ENCODE peak calls at places on chromosomes 4 and X, in four cellular contexts. Y is IMR-90, G is PC-3, I is HCT116. O is an unnamed sample. For H4K20me1, the result is how much of the 10 kb centered on the place peaks cover.

GRCh38 chr4:47763279-47763678 is 74.6 kb downstream of the CORIN start:
- DNase-seq in Y (no peak), G (no peak), I (no peak), O (no peak)

GRCh38 chrX:46376246-46376885 is 168.9 kb downstream of the ZNF674 start:
- DNase-seq in Y (peak), G (peak), I (peak), O (no peak)

GRCh38 chr4:39976945-39977488 is 694 bp downstream of the PDS5A start:
- DNase-seq in Y (no peak), G (no peak), I (no peak), O (peak)

GRCh38 chr4:89022426-89023128 is 34.4 kb downstream of the FAM13A start:
- DNase-seq in Y (no peak), G (no peak), I (no peak), O (no peak)

GRCh38 chr4:72564789-72565188 is 4.2 kb downstream of the ADAMTS3 start:
- DNase-seq in Y (no peak), G (no peak), I (no peak), O (no peak)

GRCh38 chr4:153757407-153757806 is 2.4 kb downstream of the RNF175 start:
- DNase-seq in Y (no peak), G (peak), I (no peak), O (no peak)

GRCh38 chr4:169899295-169899694 is 126.9 kb downstream of the MFAP3L start:
- DNase-seq in Y (no peak), G (peak), I (peak), O (no peak)

GRCh38 chr4:137819964-137820383 is 287.7 kb upstream of the PCDH18 start:
- DNase-seq in Y (peak), G (peak), I (peak), O (no peak)

GRCh38 chr4:129545599-129546278 is 449.8 kb downstream of the C4orf33 start:
- DNase-seq in Y (no peak), G (peak), I (no peak), O (no peak)

GRCh38 chr4:97144199-97144598 is 999.1 kb downstream of the STPG2 start:
- DNase-seq in Y (no peak), G (no peak), I (no peak), O (no peak)

GRCh38 chrX:2500681-2501151 is at the start of the genes DHRSX and ZBED1:
- DNase-seq in Y (no peak), G (peak), I (no peak), O (peak)

GRCh38 chr4:128871948-128872347 is 62.4 kb downstream of the JADE1 start:
- DNase-seq in Y (peak), G (peak), I (no peak), O (no peak)

GRCh38 chr4:143291334-143291733 is 45.3 kb upstream of the GAB1 start:
- DNase-seq in Y (no peak), G (no peak), I (no peak), O (no peak)

GRCh38 chr4:173413043-173413442 is 14.1 kb upstream of the SCRG1 start:
- DNase-seq in Y (peak), G (no peak), I (no peak), O (no peak)

GRCh38 chr4:142846105-142846728 is at the start of gene INPP4B:
- DNase-seq in Y (peak), G (peak), I (peak), O (peak)

GRCh38 chr4:1901127-1901526 is 29.9 kb downstream of the NSD2 start:
- DNase-seq in Y (no peak), G (no peak), I (no peak), O (no peak)

GRCh38 chr4:152807294-152807829 is 27.6 kb downstream of the ARFIP1 start:
- DNase-seq in Y (peak), G (peak), I (no peak), O (no peak)

GRCh38 chr4:101334963-101335572 is 12.3 kb downstream of the PPP3CA start:
- DNase-seq in Y (peak), G (no peak), I (no peak), O (no peak)

GRCh38 chrX:119541188-119541587 is 24.0 kb downstream of the STEEP1 start:
- DNase-seq in Y (peak), G (peak), I (no peak), O (peak)

GRCh38 chrX:55109304-55109703 is 20.5 kb downstream of the PAGE2 start:
- DNase-seq in Y (no peak), G (no peak), I (no peak), O (no peak)

GRCh38 chr4:6902318-6903042 is 7.1 kb upstream of the TBC1D14 start:
- DNase-seq in Y (no peak), G (no peak), I (no peak), O (no peak)

GRCh38 chr4:147733614-147734344 is 1.9 kb downstream of the ARHGAP10 start:
- DNase-seq in Y (peak), G (peak), I (no peak), O (peak)

GRCh38 chr4:159977907-159978617 is 875.2 kb downstream of the RAPGEF2 start:
- DNase-seq in Y (no peak), G (no peak), I (no peak), O (no peak)

GRCh38 chr4:138639018-138639876 is 376.3 kb upstream of the NOCT start:
- DNase-seq in Y (peak), G (peak), I (no peak), O (no peak)

GRCh38 chr4:56613101-56613862 is 67.8 kb downstream of the HOPX start:
- DNase-seq in Y (peak), G (peak), I (no peak), O (peak)

GRCh38 chr4:138051157-138051556 is 191.0 kb downstream of the SLC7A11 start:
- DNase-seq in Y (peak), G (peak), I (no peak), O (peak)

GRCh38 chr4:7799723-7800122 is 139.9 kb downstream of the AFAP1 start:
- DNase-seq in Y (no peak), G (no peak), I (no peak), O (no peak)

GRCh38 chr4:161320377-161320776 is 843.4 kb downstream of the FSTL5 start:
- DNase-seq in Y (no peak), G (peak), I (peak), O (no peak)

GRCh38 chr4:71453516-71453915 is 114.7 kb downstream of the SLC4A4 start:
- DNase-seq in Y (no peak), G (no peak), I (no peak), O (no peak)

GRCh38 chr4:48223633-48224295 is 45.9 kb downstream of the TEC start:
- DNase-seq in Y (peak), G (peak), I (peak), O (no peak)

GRCh38 chr4:38868055-38868965 is 704 bp downstream of the FAM114A1 start:
- DNase-seq in Y (peak), G (no peak), I (no peak), O (peak)

GRCh38 chr4:172393220-172393619 is 580.0 kb downstream of the GALNTL6 start:
- DNase-seq in Y (no peak), G (no peak), I (no peak), O (peak)

GRCh38 chrX:28888421-28888820 is 301.2 kb downstream of the IL1RAPL1 start:
- DNase-seq in Y (peak), G (no peak), I (no peak), O (no peak)

GRCh38 chr4:39559641-39560040 is 32.4 kb upstream of the UGDH start:
- DNase-seq in Y (no peak), G (no peak), I (no peak), O (no peak)

GRCh38 chr4:74536557-74536956 is 91.6 kb downstream of the AREG start:
- DNase-seq in Y (no peak), G (peak), I (no peak), O (no peak)
- TF ChIP-seq CTCF in Y (peak), G (peak), I (peak), O (peak)

DNA sequence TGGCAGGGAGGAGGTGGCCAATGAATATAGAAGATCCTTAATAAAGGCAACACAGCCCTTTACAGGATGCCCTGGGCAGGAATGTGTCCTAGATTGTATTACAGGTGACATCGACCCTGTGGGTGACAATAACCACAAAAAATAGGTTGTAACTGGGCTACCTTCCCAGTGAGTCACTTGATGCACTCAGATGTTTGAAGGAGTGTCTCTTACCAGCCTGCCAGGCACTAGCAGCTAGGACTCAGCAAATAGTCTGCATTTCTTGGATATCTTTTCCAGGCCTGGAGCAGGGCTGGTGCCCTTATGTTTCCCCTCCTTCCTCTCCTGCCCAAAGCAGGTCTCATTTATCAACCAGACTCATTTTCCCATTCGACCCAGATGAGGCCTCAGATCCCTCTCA is 50.9 kb upstream of the TMEM164 start:
- DNase-seq in Y (no peak), G (peak), I (no peak), O (no peak)
- H3K4me3 ChIP-seq in Y (no peak), G (no peak), I (no peak), O (no peak)

GRCh38 chr4:2928242-2929155 is 34.7 kb downstream of the NOP14 start:
- DNase-seq in Y (no peak), G (no peak), I (no peak), O (peak)
- H4K20me1 ChIP-seq in Y (under half), G (under half), I (under half), O (under half)

DNA sequence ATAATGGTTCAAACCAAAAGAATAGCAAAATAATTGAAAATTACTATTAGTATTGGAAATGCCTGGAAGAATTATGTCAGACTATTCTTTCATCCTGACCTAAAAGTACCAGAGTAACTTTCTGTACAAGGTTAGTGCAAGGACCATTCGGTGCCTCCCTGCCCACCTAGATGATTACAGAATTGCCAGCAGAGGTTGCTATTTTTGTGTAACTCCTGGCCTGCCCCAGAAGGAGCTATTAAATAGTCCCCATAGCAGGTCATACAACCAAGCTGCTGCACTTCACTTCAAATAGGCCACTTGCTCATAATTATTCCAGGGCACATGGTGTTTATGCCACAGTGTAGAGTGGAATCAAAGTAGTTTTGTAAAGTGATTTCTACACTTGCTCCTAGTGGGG is 831.1 kb upstream of the PABPC4L start:
- DNase-seq in Y (no peak), G (no peak), I (no peak), O (no peak)
- TF ChIP-seq CTCF in Y (no peak), G (no peak), I (no peak), O (no peak)